ENCODE peak calls at places on chromosomes 6 and 20, in five cellular contexts. H is GM20000, P is AG04450, M is pancreas, X is endodermal cell. U is an unnamed sample.
A peak's percentile ranks its signal among the peaks of the same experiment; 100 is the strongest.

GRCh38 chr20:51978081-51978501 is 175.8 kb upstream of the SALL4 start:
- DNase-seq in H (no peak), M (no peak), X (no peak), P (no peak), U (no peak)

GRCh38 chr6:79403525-79403924 is 133.7 kb downstream of the LCA5 start:
- DNase-seq in X (no peak), M (no peak), H (no peak), P (no peak), U (no peak)

GRCh38 chr6:40371621-40372020 is 215.5 kb downstream of the LRFN2 start:
- DNase-seq in H (no peak), P (no peak), M (no peak), X (no peak), U (no peak)

GRCh38 chr20:47508228-47508752 is 6.6 kb downstream of the NCOA3 start:
- DNase-seq in M (no peak), P (no peak), H (no peak), X (no peak), U (no peak)

GRCh38 chr6:85594197-85594930 is 706 bp upstream of the SNX14 start:
- DNase-seq in H (peak; percentile 28), M (no peak), P (no peak), X (no peak), U (no peak)

GRCh38 chr20:15487682-15488081 is 1085.6 kb downstream of the KIF16B start:
- DNase-seq in H (no peak), M (no peak), X (peak; percentile 48), P (no peak), U (no peak)

GRCh38 chr6:75449625-75450206 is 43.9 kb downstream of the FILIP1 start:
- DNase-seq in P (peak; percentile 32), M (no peak), H (no peak), X (no peak), U (no peak)

GRCh38 chr6:168091381-168092264 is 12.6 kb upstream of the FRMD1 start:
- DNase-seq in X (no peak), P (no peak), M (no peak), H (no peak), U (peak; percentile 37)

GRCh38 chr6:29887819-29888581 is 54.3 kb upstream of the HLA-A start:
- DNase-seq in X (peak; percentile 88), M (peak; percentile 85), H (peak; percentile 79), P (no peak), U (peak; percentile 82)

GRCh38 chr20:12255571-12255970 is 337.9 kb downstream of the BTBD3 start:
- DNase-seq in P (no peak), X (no peak), M (no peak), H (no peak), U (no peak)

GRCh38 chr6:106692112-106692822 is 62.9 kb downstream of the QRSL1 start:
- DNase-seq in M (peak; percentile 82), X (peak; percentile 79), P (no peak), H (no peak), U (no peak)

GRCh38 chr6:157272866-157273755 is 50.2 kb downstream of the TMEM242 start:
- DNase-seq in X (peak; percentile 70), P (no peak), M (no peak), H (no peak), U (no peak)

GRCh38 chr6:110284877-110285276 is 73.3 kb downstream of the METTL24 start:
- DNase-seq in P (no peak), X (no peak), H (no peak), M (no peak), U (no peak)

GRCh38 chr20:62628691-62629090 is 13.6 kb upstream of the SLCO4A1 start:
- DNase-seq in H (no peak), M (no peak), P (no peak), X (peak; percentile 87), U (no peak)

GRCh38 chr6:51949451-51949850 is 138.0 kb downstream of the PKHD1 start:
- DNase-seq in M (no peak), H (no peak), P (no peak), X (no peak), U (no peak)

GRCh38 chr6:151683381-151683780 is 124.1 kb upstream of the ESR1 start:
- DNase-seq in H (no peak), X (no peak), M (no peak), P (no peak), U (no peak)

GRCh38 chr20:58592076-58592695 is 58.9 kb upstream of the STX16 start:
- DNase-seq in H (no peak), M (no peak), P (no peak), X (no peak), U (no peak)

GRCh38 chr6:75893058-75893775 is 144.2 kb downstream of the MYO6 start:
- DNase-seq in M (no peak), X (no peak), H (peak; percentile 31), P (peak; percentile 60), U (no peak)

GRCh38 chr6:71642120-71642519 is 244.2 kb upstream of the RIMS1 start:
- DNase-seq in P (no peak), X (no peak), M (no peak), H (no peak), U (no peak)

GRCh38 chr20:19275038-19275629 is 62.7 kb downstream of the SLC24A3 start:
- DNase-seq in M (no peak), P (no peak), X (no peak), H (no peak), U (no peak)

GRCh38 chr6:34601706-34602105 is 45.6 kb upstream of the SPDEF start:
- DNase-seq in H (no peak), X (peak; percentile 53), M (no peak), P (no peak), U (no peak)

GRCh38 chr6:29847871-29848630 is 20.4 kb downstream of the HLA-G start:
- DNase-seq in P (peak; percentile 6), H (peak; percentile 74), X (peak; percentile 96), M (peak; percentile 53), U (peak; percentile 65)

GRCh38 chr6:108071736-108072276 is 2.7 kb downstream of the OSTM1 start:
- DNase-seq in H (no peak), X (peak; percentile 51), M (no peak), P (no peak), U (no peak)

GRCh38 chr6:158707120-158707519 is 57.3 kb downstream of the SYTL3 start:
- DNase-seq in X (peak; percentile 89), M (no peak), H (no peak), P (no peak), U (no peak)

GRCh38 chr6:93779086-93779858 is 359.9 kb upstream of the EPHA7 start:
- DNase-seq in P (no peak), X (peak; percentile 64), M (peak; percentile 2), H (no peak), U (no peak)

GRCh38 chr20:62022575-62023139 is 43.0 kb downstream of the TAF4 start:
- DNase-seq in X (no peak), H (no peak), M (no peak), P (no peak), U (no peak)

GRCh38 chr6:113414511-113414910 is 442.6 kb upstream of the MARCKS start:
- DNase-seq in M (peak; percentile 55), H (no peak), X (no peak), P (peak; percentile 36), U (no peak)

GRCh38 chr6:124055986-124056385 is 252.3 kb downstream of the NKAIN2 start:
- DNase-seq in H (no peak), P (no peak), M (no peak), X (no peak), U (no peak)

DNA sequence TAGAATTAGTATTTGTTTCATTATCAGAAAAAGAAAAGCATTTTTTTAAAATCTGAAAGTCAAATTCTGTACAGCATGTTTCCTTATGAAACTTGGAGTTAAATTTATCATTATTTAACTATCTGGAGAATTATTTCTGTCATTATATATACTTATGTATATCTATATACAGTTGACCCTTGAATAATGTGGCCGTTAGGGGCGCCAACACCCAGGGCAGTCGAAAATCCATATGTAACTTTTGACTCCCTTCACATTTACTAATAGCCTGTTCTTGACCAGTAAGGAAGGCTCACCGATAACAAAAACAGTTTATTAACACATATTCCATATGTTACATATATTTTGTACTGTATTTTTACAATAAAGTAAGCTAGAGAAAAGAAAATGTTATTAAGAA is 341.2 kb downstream of the ADGRB3 start:
- DNase-seq in X (peak; percentile 54), P (no peak), H (no peak), M (no peak), U (no peak)
- TF ChIP-seq CTCF in X (peak; percentile 76), P (peak; percentile 51), H (no peak), M (no peak), U (no peak)

DNA sequence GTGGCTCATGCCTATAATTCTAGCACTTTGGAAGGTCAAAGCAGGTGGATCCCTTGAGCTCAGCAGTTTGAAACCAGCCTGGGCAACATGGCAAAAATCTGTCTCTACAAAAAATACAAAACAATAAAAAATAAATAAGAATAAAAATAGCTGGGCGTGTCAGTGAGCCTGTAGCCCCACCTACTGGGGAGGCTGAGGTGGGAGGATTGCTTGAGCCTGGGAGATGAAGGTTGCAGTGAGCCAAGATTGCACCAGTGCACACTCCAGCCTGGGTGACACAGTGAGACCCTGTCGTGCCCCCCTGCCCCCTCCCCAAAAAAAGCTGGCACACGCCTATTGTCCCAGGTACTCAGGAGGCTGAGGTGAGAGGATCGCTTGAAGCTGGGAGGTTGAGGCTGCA is 35.1 kb upstream of the SRPK1 start:
- DNase-seq in X (no peak), H (no peak), P (no peak), M (no peak), U (no peak)
- TF ChIP-seq CTCF in X (peak; percentile 59), H (peak; percentile 24), P (peak; percentile 7), M (no peak), U (peak; percentile 21)

DNA sequence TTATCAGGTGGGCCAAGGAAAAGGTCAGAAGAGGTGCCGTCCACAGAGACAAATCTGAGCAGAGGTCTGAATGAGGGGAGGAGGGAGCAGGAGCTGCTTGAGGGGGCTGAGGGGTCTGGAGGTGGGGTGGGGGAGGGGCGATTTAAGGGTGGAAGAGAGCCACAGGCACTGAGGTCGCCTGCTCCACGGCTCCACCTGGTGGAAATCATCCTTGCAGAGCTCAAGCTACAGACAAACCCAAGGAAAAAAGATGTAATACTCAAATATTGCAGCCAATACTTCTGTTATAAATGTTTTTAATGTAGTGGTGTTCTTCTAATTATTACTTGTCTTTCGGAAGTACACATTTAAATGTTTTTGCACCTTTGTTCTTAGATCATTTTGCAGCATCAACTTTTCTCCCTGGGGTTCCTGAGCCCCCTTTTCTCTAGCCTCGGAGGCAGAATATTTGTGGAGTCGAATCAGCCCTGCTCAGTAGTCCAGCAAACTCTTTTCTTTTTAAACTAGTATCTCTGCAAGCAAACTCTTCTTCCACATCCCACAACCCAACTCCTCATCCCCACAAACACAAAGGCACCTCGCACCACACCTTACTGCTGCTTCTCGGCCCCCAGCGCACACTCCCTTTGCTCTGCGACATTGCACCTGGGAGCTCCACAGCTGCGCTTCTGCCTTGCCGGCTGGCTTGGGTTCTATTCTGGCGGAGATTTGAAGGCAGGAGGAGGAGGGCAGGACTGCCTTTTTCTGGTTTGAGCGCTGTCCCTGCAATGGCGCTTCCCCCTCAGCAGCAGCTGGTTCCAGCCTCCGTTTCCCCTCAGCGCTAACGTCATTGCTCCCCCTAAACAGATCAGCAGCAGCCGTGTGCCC is 51.0 kb upstream of the TFAP2A start:
- DNase-seq in P (no peak), H (peak; percentile 41), M (no peak), X (peak; percentile 93), U (no peak)
- TF ChIP-seq CTCF in P (peak; percentile 52), H (peak; percentile 37), M (peak; percentile 11), X (peak; percentile 89), U (peak; percentile 51)

GRCh38 chr20:20823469-20823868 is 111.0 kb upstream of the RALGAPA2 start:
- DNase-seq in P (no peak), X (no peak), H (no peak), M (no peak), U (peak; percentile 61)

GRCh38 chr20:20821496-20822260 is 109.2 kb upstream of the RALGAPA2 start:
- DNase-seq in P (no peak), H (no peak), X (peak; percentile 77), M (no peak), U (no peak)

GRCh38 chr20:20820780-20821495 is 108.5 kb upstream of the RALGAPA2 start:
- DNase-seq in H (no peak), M (no peak), X (peak; percentile 56), P (no peak), U (no peak)

GRCh38 chr20:20827992-20828597 is 115.7 kb upstream of the RALGAPA2 start:
- DNase-seq in H (no peak), P (no peak), X (no peak), M (no peak), U (no peak)

GRCh38 chr20:20824924-20825584 is 112.6 kb upstream of the RALGAPA2 start:
- DNase-seq in X (peak; percentile 87), M (peak; percentile 37), P (no peak), H (peak; percentile 80), U (peak; percentile 58)
- TF ChIP-seq CTCF in X (peak; percentile 88), M (peak; percentile 71), P (peak; percentile 49), H (peak; percentile 78), U (peak; percentile 87)